ENCODE peak calls at places on chromosomes 4 and X, in five cellular contexts. C is mucosa of descending colon, P is dorsolateral prefrontal cortex, O is WERI-Rb-1, D is prostate gland. R is an unnamed sample.

GRCh38 chr4:54945838-54946237 is 179.6 kb downstream of the KDR start:
- DNase-seq in C (no peak), P (no peak), O (no peak), D (no peak), R (no peak)

GRCh38 chrX:11531226-11531625 is 134.5 kb downstream of the ARHGAP6 start:
- DNase-seq in C (no peak), P (no peak), O (no peak), D (peak), R (no peak)

GRCh38 chr4:137043184-137043583 is 489.1 kb downstream of the PCDH18 start:
- DNase-seq in C (no peak), P (no peak), O (no peak), D (no peak), R (no peak)

GRCh38 chr4:31089815-31090214 is 369.6 kb downstream of the PCDH7 start:
- DNase-seq in C (no peak), P (no peak), O (no peak), D (peak), R (no peak)

GRCh38 chr4:156961241-156962068 is 10.1 kb downstream of the PDGFC start:
- DNase-seq in C (no peak), P (no peak), O (no peak), D (no peak), R (no peak)

GRCh38 chr4:16843831-16844508 is 54.5 kb downstream of the LDB2 start:
- DNase-seq in C (no peak), P (no peak), O (no peak), D (no peak), R (no peak)

GRCh38 chr4:114151-114550 is 10.2 kb upstream of the ZNF718 start:
- DNase-seq in C (no peak), P (no peak), O (no peak), D (no peak), R (no peak)

GRCh38 chr4:94741304-94741703 is 16.5 kb upstream of the BMPR1B start:
- DNase-seq in C (no peak), P (no peak), O (no peak), D (no peak), R (no peak)

GRCh38 chr4:121164291-121164690 is at the start of gene TNIP3:
- DNase-seq in C (no peak), P (no peak), O (no peak), D (no peak), R (no peak)

GRCh38 chr4:110869114-110869513 is 246.2 kb upstream of the PITX2 start:
- DNase-seq in C (no peak), P (no peak), O (no peak), D (no peak), R (no peak)

GRCh38 chr4:36244257-36245084 is at the start of gene ARAP2:
- DNase-seq in C (peak), P (peak), O (peak), D (peak), R (peak)

GRCh38 chrX:130695931-130696330 is 207.1 kb downstream of the ENOX2 start:
- DNase-seq in C (no peak), P (no peak), O (no peak), D (no peak), R (no peak)

GRCh38 chr4:76210502-76210901 is 3.1 kb downstream of the SCARB2 start:
- DNase-seq in C (no peak), P (no peak), O (no peak), D (no peak), R (no peak)

GRCh38 chr4:42821230-42821629 is 71.3 kb upstream of the GRXCR1 start:
- DNase-seq in C (no peak), P (no peak), O (no peak), D (no peak), R (no peak)

GRCh38 chr4:65943076-65943475 is 272.8 kb upstream of the EPHA5 start:
- DNase-seq in C (no peak), P (no peak), O (no peak), D (no peak), R (no peak)

GRCh38 chrX:26334232-26334631 is 118.3 kb downstream of the MAGEB5 start:
- DNase-seq in C (no peak), P (no peak), O (no peak), D (no peak), R (no peak)

GRCh38 chr4:6232836-6233785 is 32.8 kb upstream of the JAKMIP1 start:
- DNase-seq in C (peak), P (no peak), O (peak), D (no peak), R (no peak)

GRCh38 chr4:109818268-109818667 is 2.7 kb downstream of the GAR1 start:
- DNase-seq in C (no peak), P (no peak), O (no peak), D (no peak), R (no peak)

GRCh38 chr4:87633239-87633638 is 16.8 kb upstream of the DMP1 start:
- DNase-seq in C (no peak), P (no peak), O (no peak), D (peak), R (no peak)

GRCh38 chrX:70480660-70481018 is 36.0 kb downstream of the DLG3 start:
- DNase-seq in C (no peak), P (peak), O (peak), D (no peak), R (no peak)

GRCh38 chr4:15198070-15198727 is 195.9 kb downstream of the CPEB2 start:
- DNase-seq in C (no peak), P (no peak), O (no peak), D (no peak), R (no peak)

GRCh38 chr4:18641334-18641733 is 619.8 kb upstream of the LCORL start:
- DNase-seq in C (no peak), P (no peak), O (no peak), D (no peak), R (no peak)

GRCh38 chr4:108171541-108172230 is 3.0 kb upstream of the LEF1 start:
- DNase-seq in C (peak), P (no peak), O (peak), D (no peak), R (no peak)

GRCh38 chr4:185512516-185512915 is 22.8 kb downstream of the PDLIM3 start:
- DNase-seq in C (no peak), P (no peak), O (no peak), D (no peak), R (no peak)

GRCh38 chr4:42612898-42613297 is 44.0 kb downstream of the ATP8A1 start:
- DNase-seq in C (no peak), P (no peak), O (no peak), D (no peak), R (no peak)

GRCh38 chr4:103415801-103416200 is 217.7 kb upstream of the CENPE start:
- DNase-seq in C (no peak), P (no peak), O (no peak), D (no peak), R (no peak)

GRCh38 chr4:26823583-26823982 is 37.1 kb upstream of the STIM2 start:
- DNase-seq in C (no peak), P (no peak), O (no peak), D (no peak), R (no peak)

GRCh38 chrX:17705211-17705610 is 32.1 kb upstream of the SCML1 start:
- DNase-seq in C (no peak), P (no peak), O (no peak), D (no peak), R (no peak)

GRCh38 chr4:123114915-123115756 is 192.7 kb upstream of the NUDT6 start:
- DNase-seq in C (peak), P (no peak), O (peak), D (no peak), R (no peak)

GRCh38 chr4:101944649-101945048 is 154.1 kb downstream of the BANK1 start:
- DNase-seq in C (no peak), P (no peak), O (no peak), D (no peak), R (no peak)

GRCh38 chr4:123116412-123116811 is 194.0 kb upstream of the NUDT6 start:
- DNase-seq in C (no peak), P (no peak), O (no peak), D (no peak), R (no peak)

GRCh38 chr4:95290702-95291101 is 258.1 kb downstream of the UNC5C start:
- DNase-seq in C (no peak), P (no peak), O (no peak), D (no peak), R (no peak)

GRCh38 chr4:76430519-76431388 is 4.3 kb upstream of the SHROOM3 start:
- DNase-seq in C (no peak), P (no peak), O (no peak), D (peak), R (no peak)

GRCh38 chrX:45756562-45756961 is 555.9 kb upstream of the DIPK2B start:
- DNase-seq in C (no peak), P (no peak), O (no peak), D (peak), R (no peak)

GRCh38 chrX:26032141-26032917 is 105.8 kb upstream of the MAGEB18 start:
- DNase-seq in C (no peak), P (no peak), O (no peak), D (no peak), R (no peak)

GRCh38 chrX:45769919-45770582 is 569.4 kb upstream of the DIPK2B start:
- DNase-seq in C (peak), P (peak), O (no peak), D (peak), R (no peak)

GRCh38 chrX:618761-619450 is 11.7 kb upstream of the SHOX start:
- DNase-seq in C (no peak), P (no peak), O (no peak), D (no peak), R (no peak)

GRCh38 chr4:5996641-5997040 is 21.6 kb downstream of the C4orf50 start:
- DNase-seq in C (no peak), P (no peak), O (peak), D (no peak), R (no peak)

GRCh38 chr4:88054909-88055308 is 47.5 kb downstream of the PKD2 start:
- DNase-seq in C (no peak), P (no peak), O (peak), D (peak), R (no peak)

GRCh38 chr4:143587703-143588102 is 74.2 kb downstream of the SMARCA5 start:
- DNase-seq in C (no peak), P (no peak), O (peak), D (no peak), R (no peak)
- TF ChIP-seq CTCF in C (no peak), P (no peak), O (peak), D (no peak), R (no peak)

DNA sequence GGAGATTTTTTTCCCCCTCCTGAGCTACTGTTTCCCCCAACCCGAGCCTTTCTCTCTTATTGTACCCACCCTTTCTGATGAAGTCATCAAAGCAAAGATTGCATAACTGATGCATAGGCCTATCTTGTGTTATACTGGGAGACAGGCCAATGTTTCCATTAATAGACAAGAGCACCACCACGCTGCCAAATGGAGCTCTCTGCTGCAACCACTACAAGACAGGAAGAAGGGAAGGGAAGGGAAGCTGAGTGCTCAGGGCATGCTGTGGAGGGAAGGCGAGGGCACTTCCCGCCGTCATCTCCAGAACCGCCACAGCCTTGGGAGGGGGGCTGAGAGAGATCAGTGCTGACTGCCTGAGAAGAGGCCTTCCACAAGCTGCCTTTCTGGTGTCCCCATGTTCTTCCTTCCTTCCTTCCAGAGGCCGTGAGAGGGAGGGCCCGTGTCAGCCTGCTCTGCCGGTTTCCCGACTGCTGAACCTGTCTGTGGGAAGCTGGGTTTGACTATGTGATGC is 75.0 kb downstream of the MGST2 start:
- DNase-seq in C (no peak), P (peak), O (no peak), D (peak), R (no peak)
- TF ChIP-seq CTCF in C (no peak), P (peak), O (no peak), D (peak), R (no peak)

GRCh38 chrX:119010491-119010890 is 36.1 kb downstream of the LONRF3 start:
- DNase-seq in C (no peak), P (no peak), O (no peak), D (no peak), R (no peak)

GRCh38 chrX:119007189-119007770 is 32.9 kb downstream of the LONRF3 start:
- DNase-seq in C (no peak), P (no peak), O (no peak), D (no peak), R (no peak)

GRCh38 chrX:119004920-119005524 is 30.6 kb downstream of the LONRF3 start:
- DNase-seq in C (no peak), P (peak), O (peak), D (peak), R (no peak)

GRCh38 chrX:119008122-119008744 is 33.8 kb downstream of the LONRF3 start:
- DNase-seq in C (no peak), P (peak), O (peak), D (peak), R (no peak)

DNA sequence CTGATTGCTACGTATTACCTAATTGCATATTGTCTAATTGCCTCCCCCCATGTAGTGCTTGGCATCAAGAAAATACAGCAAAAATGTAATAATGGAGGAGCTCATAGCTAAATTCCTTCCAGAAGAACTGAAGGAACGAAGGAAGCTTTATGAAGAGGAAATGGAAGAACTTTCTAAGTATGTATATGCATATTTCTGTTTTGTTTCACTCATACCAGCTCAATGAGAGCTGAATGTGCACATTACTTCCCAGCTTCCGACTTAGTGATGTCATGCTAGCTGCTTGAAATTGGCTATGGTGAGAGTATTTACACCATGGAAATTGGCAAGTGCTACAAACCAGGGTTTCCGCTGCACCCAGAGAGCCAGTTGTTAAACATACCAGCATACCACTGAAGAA is 34.7 kb downstream of the LONRF3 start:
- DNase-seq in C (no peak), P (no peak), O (no peak), D (no peak), R (no peak)
- TF ChIP-seq CTCF in C (no peak), P (no peak), O (no peak), D (no peak), R (no peak)

DNA sequence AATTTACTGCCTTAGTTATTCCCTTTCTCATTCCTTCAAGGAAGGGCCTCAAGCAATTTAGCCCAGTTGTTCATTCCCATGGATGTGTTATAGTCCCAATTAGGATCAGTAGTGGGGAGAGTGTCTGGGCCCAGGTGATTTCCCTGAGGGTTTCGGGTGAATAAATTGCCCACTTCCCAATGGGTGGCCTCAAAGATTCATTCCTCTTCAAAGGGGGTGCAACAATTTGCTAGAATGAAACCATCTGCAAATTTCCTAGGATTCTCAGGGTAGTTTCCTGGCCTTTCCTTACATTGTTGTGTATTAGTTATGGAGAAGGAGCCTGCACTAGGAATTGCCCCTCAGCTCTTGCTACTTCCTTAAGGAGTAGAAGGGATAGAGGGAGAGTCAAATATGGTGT is 6.3 kb upstream of the AREG start:
- DNase-seq in C (no peak), P (no peak), O (no peak), D (no peak), R (no peak)
- TF ChIP-seq CTCF in C (no peak), P (no peak), O (no peak), D (no peak), R (no peak)

DNA sequence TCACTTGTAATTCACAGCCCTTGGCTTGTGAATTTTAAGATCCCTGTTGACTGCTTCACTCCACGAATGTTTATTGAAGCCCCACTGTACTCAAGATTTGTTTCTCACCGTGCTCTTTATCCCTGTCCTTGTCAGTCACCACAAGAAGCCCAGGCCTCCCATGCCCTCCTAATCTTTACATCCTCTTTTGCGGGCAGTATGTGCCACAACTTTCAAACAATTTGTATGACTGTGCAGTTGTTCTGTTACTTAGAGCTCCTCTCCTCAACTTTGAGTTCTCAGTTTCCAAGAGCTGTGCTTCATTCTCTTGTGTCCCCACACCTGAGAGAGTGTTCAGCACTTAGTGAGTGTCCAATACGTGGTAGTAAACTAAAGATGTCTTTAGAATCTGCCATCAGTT is 467.7 kb downstream of the NKX6-1 start:
- DNase-seq in C (no peak), P (no peak), O (peak), D (no peak), R (no peak)
- TF ChIP-seq CTCF in C (no peak), P (no peak), O (no peak), D (no peak), R (no peak)

GRCh38 chrX:150205011-150205410 is 158.1 kb upstream of the MAMLD1 start:
- DNase-seq in C (no peak), P (no peak), O (no peak), D (no peak), R (no peak)
- TF ChIP-seq CTCF in C (no peak), P (no peak), O (no peak), D (no peak), R (no peak)

GRCh38 chrX:36947214-36947613 is 61.0 kb upstream of the FAM47C start:
- DNase-seq in C (no peak), P (no peak), O (no peak), D (no peak), R (no peak)

DNA sequence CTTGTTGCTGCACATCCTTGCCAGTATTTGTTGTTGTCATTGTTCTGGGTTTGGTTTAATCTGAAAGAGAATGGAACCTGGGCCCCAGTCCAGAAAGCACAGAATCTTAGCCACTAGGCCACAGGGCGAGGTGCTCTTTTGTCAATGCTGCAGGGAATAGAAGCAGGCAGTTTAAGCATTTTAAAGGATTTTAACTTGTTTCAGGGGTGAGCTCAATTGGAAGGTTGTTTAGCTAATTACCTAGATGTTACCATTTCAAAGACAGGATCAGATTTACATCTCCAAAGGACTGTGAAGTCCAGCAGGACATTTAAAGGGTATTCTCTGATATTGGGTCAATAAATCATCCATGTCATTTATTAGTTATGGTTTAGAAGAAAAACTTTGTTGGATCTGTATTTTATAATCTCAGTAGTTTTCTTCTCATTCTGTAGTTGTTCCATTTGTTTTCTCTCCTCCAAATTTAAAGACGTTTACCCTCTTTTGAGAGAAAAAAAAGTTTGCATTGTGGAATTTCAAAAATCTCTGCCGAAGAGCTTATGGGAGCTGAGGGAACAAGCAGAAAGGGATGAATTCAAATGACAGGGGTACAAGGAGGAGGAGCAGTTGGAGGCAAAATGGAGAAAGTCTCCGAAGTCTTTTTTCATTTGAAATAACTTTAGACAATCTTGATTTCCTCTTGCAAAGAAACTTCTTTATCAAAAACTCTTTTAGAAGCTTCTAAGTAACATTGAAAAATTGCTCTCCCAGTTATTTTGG is 57.5 kb upstream of the FAM47C start:
- DNase-seq in C (no peak), P (no peak), O (no peak), D (no peak), R (no peak)
- TF ChIP-seq CTCF in C (no peak), P (no peak), O (no peak), D (no peak), R (no peak)

GRCh38 chrX:137195991-137196390 is 162.2 kb upstream of the GPR101 start:
- DNase-seq in C (no peak), P (no peak), O (no peak), D (no peak), R (no peak)

GRCh38 chrX:137198040-137198439 is 164.2 kb upstream of the GPR101 start:
- DNase-seq in C (no peak), P (no peak), O (no peak), D (no peak), R (no peak)

GRCh38 chrX:137195296-137195695 is 161.5 kb upstream of the GPR101 start:
- DNase-seq in C (no peak), P (no peak), O (no peak), D (no peak), R (no peak)

GRCh38 chrX:137194164-137194563 is 160.4 kb upstream of the GPR101 start:
- DNase-seq in C (no peak), P (peak), O (peak), D (no peak), R (no peak)
- TF ChIP-seq CTCF in C (no peak), P (peak), O (peak), D (no peak), R (no peak)

GRCh38 chr4:112266823-112267222 is 18.9 kb downstream of the TIFA start:
- DNase-seq in C (no peak), P (no peak), O (no peak), D (no peak), R (no peak)
- TF ChIP-seq CTCF in C (no peak), P (peak), O (no peak), D (peak), R (no peak)

R was measured in omental fat pad.